ENCODE peak calls at places on chromosomes 11 and 22, in ten cellular contexts. G, A, E, S, C, I, D, Q, H and N are unnamed samples.

GRCh38 chr11:17591293-17591692 is 44.2 kb downstream of the OTOG start:
- DNase-seq in G (no peak), A (no peak), E (peak; percentile 53), S (no peak), C (no peak), I (no peak), D (no peak), Q (no peak), H (no peak), N (no peak)

GRCh38 chr22:36332623-36333331 is 55.0 kb downstream of the MYH9 start:
- DNase-seq in G (peak; percentile 60), A (no peak), E (no peak), S (no peak), C (no peak), I (peak; percentile 86), D (no peak), Q (no peak), H (peak; percentile 65), N (no peak)

GRCh38 chr11:70203749-70204465 is 811 bp downstream of the FADD start:
- DNase-seq in G (peak; percentile 11), A (peak; percentile 79), E (peak; percentile 79), S (peak; percentile 39), C (peak; percentile 59), I (peak; percentile 91), D (no peak), Q (peak; percentile 6), H (no peak), N (peak; percentile 19)

GRCh38 chr11:71232364-71232763 is 20.0 kb downstream of the SHANK2 start:
- DNase-seq in G (no peak), A (no peak), E (peak; percentile 6), S (no peak), C (no peak), I (no peak), D (no peak), Q (no peak), H (no peak), N (no peak)

GRCh38 chr22:41636467-41636866 is 15.4 kb downstream of the XRCC6 start:
- DNase-seq in G (no peak), A (no peak), E (no peak), S (no peak), C (no peak), I (peak; percentile 60), D (no peak), Q (no peak), H (no peak), N (no peak)

GRCh38 chr11:64976651-64977050 is 4.7 kb upstream of the MAJIN start:
- DNase-seq in G (no peak), A (no peak), E (no peak), S (no peak), C (no peak), I (no peak), D (no peak), Q (no peak), H (no peak), N (no peak)

GRCh38 chr11:8839957-8840945 is 70.7 kb upstream of the AKIP1 start:
- DNase-seq in G (no peak), A (no peak), E (peak; percentile 56), S (peak; percentile 10), C (peak; percentile 35), I (peak; percentile 26), D (peak; percentile 27), Q (peak; percentile 51), H (peak; percentile 43), N (peak; percentile 78)

GRCh38 chr11:36792870-36793541 is 195.0 kb upstream of the RAG2 start:
- DNase-seq in G (no peak), A (no peak), E (no peak), S (no peak), C (no peak), I (no peak), D (no peak), Q (no peak), H (no peak), N (no peak)

GRCh38 chr22:25067851-25068421 is 115.4 kb downstream of the KIAA1671 start:
- DNase-seq in G (no peak), A (peak; percentile 37), E (no peak), S (no peak), C (no peak), I (no peak), D (peak; percentile 77), Q (peak; percentile 62), H (no peak), N (peak; percentile 63)

GRCh38 chr11:79919340-79919739 is 478.5 kb upstream of the TENM4 start:
- DNase-seq in G (no peak), A (no peak), E (no peak), S (no peak), C (no peak), I (no peak), D (no peak), Q (no peak), H (no peak), N (no peak)

GRCh38 chr22:42793848-42794405 is 63.1 kb downstream of the ARFGAP3 start:
- DNase-seq in G (no peak), A (no peak), E (peak; percentile 42), S (no peak), C (no peak), I (no peak), D (no peak), Q (no peak), H (no peak), N (no peak)

GRCh38 chr11:28819741-28820140 is 711.6 kb downstream of the METTL15 start:
- DNase-seq in G (no peak), A (no peak), E (no peak), S (no peak), C (no peak), I (no peak), D (no peak), Q (no peak), H (no peak), N (no peak)

GRCh38 chr22:45478108-45478771 is 24.4 kb upstream of the FBLN1 start:
- DNase-seq in G (no peak), A (no peak), E (no peak), S (no peak), C (peak; percentile 77), I (peak; percentile 94), D (no peak), Q (no peak), H (no peak), N (no peak)

GRCh38 chr11:119094816-119095065 is 6.9 kb downstream of the DPAGT1 start:
- DNase-seq in G (no peak), A (peak; percentile 85), E (peak; percentile 94), S (no peak), C (peak; percentile 64), I (no peak), D (peak; percentile 75), Q (peak; percentile 85), H (peak; percentile 70), N (peak; percentile 89)

GRCh38 chr22:46996595-46997310 is 234.3 kb downstream of the TBC1D22A start:
- DNase-seq in G (no peak), A (no peak), E (peak; percentile 24), S (no peak), C (peak; percentile 38), I (no peak), D (no peak), Q (no peak), H (no peak), N (no peak)

GRCh38 chr11:115739121-115739520 is 234.9 kb upstream of the CADM1 start:
- DNase-seq in G (no peak), A (no peak), E (no peak), S (no peak), C (no peak), I (no peak), D (no peak), Q (no peak), H (no peak), N (no peak)

GRCh38 chr11:6096417-6096816 is 11.1 kb upstream of the OR56B4 start:
- DNase-seq in G (no peak), A (no peak), E (no peak), S (no peak), C (no peak), I (no peak), D (no peak), Q (no peak), H (no peak), N (no peak)

GRCh38 chr11:95499516-95500135 is 268.6 kb upstream of the SESN3 start:
- DNase-seq in G (no peak), A (no peak), E (no peak), S (no peak), C (no peak), I (peak; percentile 8), D (no peak), Q (no peak), H (no peak), N (no peak)

GRCh38 chr11:6746086-6746618 is 25.6 kb downstream of the OR2AG2 start:
- DNase-seq in G (no peak), A (no peak), E (no peak), S (no peak), C (no peak), I (no peak), D (no peak), Q (no peak), H (no peak), N (peak; percentile 7)

GRCh38 chr11:124748100-124748418 is 4.0 kb downstream of the VSIG2 start:
- DNase-seq in G (no peak), A (no peak), E (no peak), S (no peak), C (no peak), I (no peak), D (no peak), Q (no peak), H (no peak), N (no peak)

GRCh38 chr11:7657306-7658025 is 15.8 kb downstream of the CYB5R2 start:
- DNase-seq in G (no peak), A (peak; percentile 57), E (peak; percentile 78), S (peak; percentile 51), C (peak; percentile 67), I (peak; percentile 67), D (peak; percentile 76), Q (peak; percentile 79), H (peak; percentile 78), N (peak; percentile 89)

GRCh38 chr22:48137640-48138039 is 1375.2 kb downstream of the TBC1D22A start:
- DNase-seq in G (no peak), A (no peak), E (no peak), S (no peak), C (no peak), I (no peak), D (no peak), Q (no peak), H (no peak), N (no peak)

GRCh38 chr11:62676698-62677097 is 2.2 kb downstream of the UBXN1 start:
- DNase-seq in G (no peak), A (no peak), E (no peak), S (no peak), C (no peak), I (no peak), D (no peak), Q (no peak), H (no peak), N (no peak)

GRCh38 chr11:69280451-69280850 is 13.5 kb upstream of the MYEOV start:
- DNase-seq in G (no peak), A (no peak), E (no peak), S (no peak), C (no peak), I (peak; percentile 50), D (no peak), Q (no peak), H (no peak), N (no peak)

GRCh38 chr11:109864834-109865557 is 228.2 kb upstream of the ZC3H12C start:
- DNase-seq in G (no peak), A (no peak), E (no peak), S (no peak), C (no peak), I (peak; percentile 32), D (no peak), Q (no peak), H (no peak), N (no peak)

GRCh38 chr22:23231471-23232093 is 51.3 kb downstream of the BCR start:
- DNase-seq in G (no peak), A (no peak), E (no peak), S (no peak), C (no peak), I (peak; percentile 17), D (no peak), Q (no peak), H (no peak), N (no peak)

GRCh38 chr11:111836766-111837165 is 34.6 kb downstream of the ALG9 start:
- DNase-seq in G (no peak), A (no peak), E (no peak), S (no peak), C (no peak), I (peak; percentile 18), D (no peak), Q (no peak), H (no peak), N (no peak)

GRCh38 chr11:3894128-3894731 is 38.8 kb downstream of the STIM1 start:
- DNase-seq in G (no peak), A (no peak), E (no peak), S (no peak), C (no peak), I (peak; percentile 44), D (no peak), Q (no peak), H (no peak), N (no peak)